ENCODE peak calls at places on chromosomes 4 and X, in four cellular contexts. One of them, this sample, is unnamed.

GRCh38 chrX:130082244-130083106 is 27.8 kb downstream of the ELF4 start:
- DNase-seq in ascending aorta: no peak
- DNase-seq in astrocyte of the cerebellum: no peak
- DNase-seq in CD8-positive, alpha-beta T cell: peak
- DNase-seq in this sample: no peak

GRCh38 chrX:104697264-104697663 is 131.3 kb downstream of the IL1RAPL2 start:
- DNase-seq in astrocyte of the cerebellum: no peak
- DNase-seq in CD8-positive, alpha-beta T cell: no peak
- DNase-seq in ascending aorta: no peak
- DNase-seq in this sample: no peak

GRCh38 chr4:142095886-142096605 is 459.7 kb downstream of the IL15 start:
- DNase-seq in CD8-positive, alpha-beta T cell: no peak
- DNase-seq in astrocyte of the cerebellum: peak
- DNase-seq in ascending aorta: no peak
- DNase-seq in this sample: peak

GRCh38 chrX:57583477-57583876 is 8.3 kb upstream of the ZXDB start:
- DNase-seq in ascending aorta: no peak
- DNase-seq in astrocyte of the cerebellum: no peak
- DNase-seq in CD8-positive, alpha-beta T cell: no peak
- DNase-seq in this sample: no peak

GRCh38 chrX:42680651-42681050 is 97.3 kb downstream of the PPP1R2C start:
- DNase-seq in CD8-positive, alpha-beta T cell: no peak
- DNase-seq in ascending aorta: no peak
- DNase-seq in astrocyte of the cerebellum: no peak
- DNase-seq in this sample: no peak

GRCh38 chr4:26022346-26022891 is 108.4 kb downstream of the SMIM20 start:
- DNase-seq in CD8-positive, alpha-beta T cell: no peak
- DNase-seq in astrocyte of the cerebellum: peak
- DNase-seq in ascending aorta: no peak
- DNase-seq in this sample: peak

GRCh38 chr4:152398060-152398459 is 137.8 kb downstream of the FBXW7 start:
- DNase-seq in ascending aorta: no peak
- DNase-seq in astrocyte of the cerebellum: no peak
- DNase-seq in CD8-positive, alpha-beta T cell: no peak
- DNase-seq in this sample: no peak

GRCh38 chr4:156223985-156224384 is 270.3 kb upstream of the CTSO start:
- DNase-seq in astrocyte of the cerebellum: no peak
- DNase-seq in ascending aorta: no peak
- DNase-seq in CD8-positive, alpha-beta T cell: no peak
- DNase-seq in this sample: no peak

GRCh38 chr4:151407466-151408379 is 1.3 kb upstream of the FHIP1A start:
- DNase-seq in astrocyte of the cerebellum: no peak
- DNase-seq in CD8-positive, alpha-beta T cell: no peak
- DNase-seq in ascending aorta: no peak
- DNase-seq in this sample: no peak

GRCh38 chr4:115154826-115155225 is 41.4 kb upstream of the NDST4 start:
- DNase-seq in ascending aorta: no peak
- DNase-seq in CD8-positive, alpha-beta T cell: no peak
- DNase-seq in astrocyte of the cerebellum: no peak
- DNase-seq in this sample: peak

GRCh38 chr4:87718221-87718620 is 68.1 kb downstream of the DMP1 start:
- DNase-seq in ascending aorta: no peak
- DNase-seq in CD8-positive, alpha-beta T cell: no peak
- DNase-seq in astrocyte of the cerebellum: no peak
- DNase-seq in this sample: no peak

GRCh38 chr4:73847507-73848182 is 5.5 kb upstream of the PF4V1 start:
- DNase-seq in ascending aorta: no peak
- DNase-seq in CD8-positive, alpha-beta T cell: no peak
- DNase-seq in astrocyte of the cerebellum: no peak
- DNase-seq in this sample: no peak

GRCh38 chr4:3083732-3084131 is 9.3 kb downstream of the HTT start:
- DNase-seq in astrocyte of the cerebellum: no peak
- DNase-seq in CD8-positive, alpha-beta T cell: no peak
- DNase-seq in ascending aorta: no peak
- DNase-seq in this sample: no peak

GRCh38 chr4:6123976-6124375 is 76.4 kb downstream of the JAKMIP1 start:
- DNase-seq in CD8-positive, alpha-beta T cell: no peak
- DNase-seq in ascending aorta: no peak
- DNase-seq in astrocyte of the cerebellum: no peak
- DNase-seq in this sample: no peak

GRCh38 chrX:11059923-11060322 is 51.2 kb upstream of the HCCS start:
- DNase-seq in astrocyte of the cerebellum: no peak
- DNase-seq in ascending aorta: no peak
- DNase-seq in CD8-positive, alpha-beta T cell: no peak
- DNase-seq in this sample: no peak

DNA sequence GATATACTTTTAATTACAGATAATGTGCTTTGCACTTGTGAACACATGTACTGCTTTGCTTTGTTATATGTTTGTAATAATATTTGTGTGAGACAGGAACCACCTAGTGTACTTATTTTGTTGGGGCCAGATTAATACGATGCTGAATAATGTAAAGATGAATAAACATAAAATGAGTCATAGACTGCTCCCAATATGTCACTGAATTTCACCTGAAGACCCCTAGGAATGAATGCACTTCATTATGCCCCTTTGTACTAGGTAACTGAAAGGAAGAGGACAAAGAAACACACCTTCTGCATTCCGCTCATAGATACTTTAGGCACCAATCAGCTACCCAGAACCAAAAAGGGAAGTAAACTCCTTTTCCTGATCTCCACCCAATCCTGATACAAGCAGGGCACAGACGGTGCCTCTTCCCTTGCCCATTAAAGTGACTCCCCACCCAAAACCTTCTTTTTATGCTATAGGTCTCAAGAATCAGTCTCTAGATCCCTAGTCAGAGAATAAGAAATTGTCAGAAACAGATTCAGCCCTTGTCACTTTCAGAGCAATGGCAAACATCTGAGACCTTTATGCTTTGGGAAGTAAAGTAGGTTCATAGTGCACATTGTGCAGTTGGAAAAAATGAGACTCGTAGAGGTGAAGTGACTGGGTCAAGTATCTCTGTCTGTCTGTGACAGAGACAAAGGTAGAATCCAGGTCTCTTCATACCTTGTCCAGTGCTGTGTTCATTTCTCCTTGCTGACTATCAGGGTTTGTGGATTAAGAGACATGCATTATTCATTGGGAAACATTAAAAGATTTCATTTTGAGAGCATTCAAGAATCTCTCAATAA is 2.3 kb downstream of the GPR174 start:
- DNase-seq in astrocyte of the cerebellum: no peak
- DNase-seq in ascending aorta: no peak
- DNase-seq in CD8-positive, alpha-beta T cell: no peak
- DNase-seq in this sample: no peak
- H3K4me3 ChIP-seq in astrocyte of the cerebellum: no peak
- H3K4me3 ChIP-seq in ascending aorta: no peak
- H3K4me3 ChIP-seq in CD8-positive, alpha-beta T cell: peak
- H3K4me3 ChIP-seq in this sample: no peak

GRCh38 chr4:116180056-116180690 is 905.2 kb downstream of the TRAM1L1 start:
- DNase-seq in astrocyte of the cerebellum: peak
- DNase-seq in CD8-positive, alpha-beta T cell: no peak
- DNase-seq in ascending aorta: no peak
- DNase-seq in this sample: no peak
- TF ChIP-seq CTCF in astrocyte of the cerebellum: peak
- TF ChIP-seq CTCF in CD8-positive, alpha-beta T cell: no peak
- TF ChIP-seq CTCF in ascending aorta: no peak
- TF ChIP-seq CTCF in this sample: no peak

GRCh38 chrX:133602881-133603280 is 187.6 kb upstream of the GPC4 start:
- DNase-seq in astrocyte of the cerebellum: no peak
- DNase-seq in ascending aorta: no peak
- DNase-seq in CD8-positive, alpha-beta T cell: no peak
- DNase-seq in this sample: no peak
- H3K4me3 ChIP-seq in astrocyte of the cerebellum: no peak
- H3K4me3 ChIP-seq in ascending aorta: no peak
- H3K4me3 ChIP-seq in CD8-positive, alpha-beta T cell: no peak
- H3K4me3 ChIP-seq in this sample: no peak

DNA sequence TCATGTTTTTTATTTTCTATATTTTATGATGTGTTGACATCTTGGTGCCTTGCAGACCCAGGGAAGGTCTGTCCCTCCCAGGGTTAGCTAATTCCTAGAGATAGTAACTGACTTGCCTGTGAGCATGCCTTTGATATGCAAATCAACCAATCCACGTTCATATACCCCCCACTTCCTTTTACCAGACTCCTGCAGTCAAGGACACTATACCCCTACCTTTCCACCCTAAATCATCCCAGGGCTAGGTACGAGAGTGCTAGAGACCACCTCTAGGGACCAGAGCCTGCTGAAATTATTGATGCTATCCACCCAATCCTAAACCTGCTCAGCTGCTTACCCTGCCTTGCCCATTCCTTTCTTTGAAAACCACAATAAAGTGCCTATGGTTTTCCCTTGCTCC is 7.5 kb upstream of the PHEX start:
- DNase-seq in astrocyte of the cerebellum: no peak
- DNase-seq in ascending aorta: no peak
- DNase-seq in CD8-positive, alpha-beta T cell: no peak
- DNase-seq in this sample: no peak
- TF ChIP-seq CTCF in astrocyte of the cerebellum: no peak
- TF ChIP-seq CTCF in ascending aorta: no peak
- TF ChIP-seq CTCF in CD8-positive, alpha-beta T cell: no peak
- TF ChIP-seq CTCF in this sample: no peak

GRCh38 chrX:1609759-1610158 is 5.1 kb upstream of the ASMT start:
- DNase-seq in ascending aorta: no peak
- DNase-seq in astrocyte of the cerebellum: no peak
- DNase-seq in CD8-positive, alpha-beta T cell: no peak
- DNase-seq in this sample: no peak
- H3K4me3 ChIP-seq in ascending aorta: no peak
- H3K4me3 ChIP-seq in astrocyte of the cerebellum: no peak
- H3K4me3 ChIP-seq in CD8-positive, alpha-beta T cell: no peak
- H3K4me3 ChIP-seq in this sample: no peak

GRCh38 chrX:66035667-66036066 is 4.2 kb downstream of the VSIG4 start:
- DNase-seq in CD8-positive, alpha-beta T cell: no peak
- DNase-seq in ascending aorta: no peak
- DNase-seq in astrocyte of the cerebellum: no peak
- DNase-seq in this sample: no peak

GRCh38 chrX:66028936-66029335 is 10.9 kb downstream of the VSIG4 start:
- DNase-seq in CD8-positive, alpha-beta T cell: no peak
- DNase-seq in astrocyte of the cerebellum: no peak
- DNase-seq in ascending aorta: no peak
- DNase-seq in this sample: no peak

DNA sequence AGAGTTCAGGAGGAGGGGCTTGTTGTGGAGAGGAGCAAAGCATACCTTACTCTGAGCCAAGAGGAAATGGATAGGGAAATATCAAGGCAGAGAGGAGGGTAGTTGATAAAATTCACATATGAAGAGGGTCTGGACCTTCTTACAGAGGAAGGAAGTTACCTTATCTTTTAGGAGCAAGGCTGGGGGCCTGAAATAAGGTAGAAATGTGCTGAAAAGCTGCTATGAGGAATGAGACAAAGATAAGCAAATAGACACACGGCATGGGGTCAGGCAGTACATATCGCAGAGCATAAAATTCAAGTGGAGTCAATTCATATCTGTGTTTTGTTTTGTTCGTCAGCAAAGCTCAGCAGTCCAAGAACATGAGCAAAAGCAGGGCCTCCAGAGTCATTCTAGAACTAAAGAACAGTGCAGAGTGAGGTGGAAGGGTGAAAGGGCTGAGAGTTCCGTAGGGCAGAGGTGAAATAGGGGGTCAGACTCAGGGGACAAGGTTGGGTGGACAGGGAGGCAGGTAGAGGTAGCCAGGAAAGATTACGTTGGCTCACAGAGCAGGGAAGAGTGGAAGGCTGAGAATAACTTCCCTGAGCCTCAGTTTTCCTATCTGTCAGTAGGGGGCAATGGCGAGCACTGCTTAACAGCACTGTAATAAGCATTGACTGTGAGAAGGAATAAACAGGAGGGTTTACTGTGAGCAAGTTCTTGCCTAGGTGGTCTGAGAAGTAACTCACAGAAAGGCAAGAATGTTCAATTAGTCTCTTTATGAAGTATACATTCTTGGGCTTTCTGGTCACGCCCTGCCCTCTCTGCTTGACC is 9.2 kb downstream of the VSIG4 start:
- DNase-seq in CD8-positive, alpha-beta T cell: no peak
- DNase-seq in ascending aorta: no peak
- DNase-seq in astrocyte of the cerebellum: no peak
- DNase-seq in this sample: no peak
- TF ChIP-seq CTCF in CD8-positive, alpha-beta T cell: peak
- TF ChIP-seq CTCF in ascending aorta: peak
- TF ChIP-seq CTCF in astrocyte of the cerebellum: peak
- TF ChIP-seq CTCF in this sample: peak